ENCODE peak calls at places on chromosomes 7 and 10, in ten cellular contexts. G, Q, F, K, H, P, E, S, W and M are unnamed samples.

GRCh38 chr7:5266148-5267028 is 16.4 kb upstream of the SLC29A4 start:
- DNase-seq in Q (no peak), E (no peak), F (no peak), W (no peak), H (no peak), P (no peak), K (no peak), G (no peak), S (no peak), M (no peak)

GRCh38 chr10:103814626-103815370 is 40.6 kb downstream of the SH3PXD2A start:
- DNase-seq in F (peak), W (no peak), S (no peak), E (no peak), H (no peak), K (peak), G (no peak), Q (no peak), P (no peak), M (no peak)

GRCh38 chr10:114195079-114195478 is 15.9 kb downstream of the TDRD1 start:
- DNase-seq in P (no peak), H (no peak), G (no peak), Q (no peak), K (peak), E (no peak), F (no peak), S (no peak), W (no peak), M (no peak)

GRCh38 chr7:23474829-23475578 is 4.7 kb upstream of the IGF2BP3 start:
- DNase-seq in H (no peak), S (no peak), E (no peak), F (no peak), P (no peak), K (no peak), G (no peak), Q (no peak), W (no peak), M (no peak)

GRCh38 chr7:112132123-112132694 is 74.0 kb downstream of the DOCK4 start:
- DNase-seq in G (no peak), S (no peak), K (no peak), W (no peak), Q (no peak), P (no peak), F (no peak), H (no peak), E (no peak), M (no peak)

GRCh38 chr7:50359995-50360925 is 55.7 kb downstream of the IKZF1 start:
- DNase-seq in G (no peak), E (no peak), S (no peak), W (peak), F (no peak), H (no peak), K (peak), Q (no peak), P (no peak), M (no peak)

GRCh38 chr10:125661942-125662515 is 20.9 kb downstream of the TEX36 start:
- DNase-seq in F (peak), K (peak), G (peak), W (no peak), P (no peak), E (peak), S (no peak), H (no peak), Q (no peak), M (no peak)

GRCh38 chr7:143455494-143455893 is 12.2 kb downstream of the TAS2R60 start:
- DNase-seq in S (no peak), P (no peak), W (no peak), Q (no peak), G (no peak), H (no peak), F (no peak), K (no peak), E (no peak), M (no peak)

GRCh38 chr10:88038268-88038667 is 174.8 kb downstream of the PTEN start:
- DNase-seq in W (no peak), K (peak), Q (no peak), P (no peak), E (peak), S (no peak), G (peak), F (peak), H (no peak), M (no peak)

GRCh38 chr10:29878492-29878891 is 180.9 kb downstream of the JCAD start:
- DNase-seq in S (no peak), F (no peak), H (no peak), G (no peak), E (no peak), P (no peak), W (no peak), K (no peak), Q (no peak), M (no peak)

GRCh38 chr10:60778978-60779668 is 845 bp downstream of the CDK1 start:
- DNase-seq in F (no peak), S (no peak), H (no peak), E (no peak), W (no peak), K (no peak), G (no peak), Q (no peak), P (no peak), M (no peak)

GRCh38 chr7:30164567-30164966 is 29.8 kb downstream of the MTURN start:
- DNase-seq in S (no peak), F (peak), E (peak), K (peak), H (no peak), W (no peak), P (no peak), Q (no peak), G (peak), M (no peak)

GRCh38 chr10:34655286-34656170 is 159.6 kb downstream of the PARD3 start:
- DNase-seq in P (no peak), H (no peak), S (no peak), K (peak), F (peak), W (no peak), Q (peak), G (peak), E (peak), M (no peak)

GRCh38 chr10:114508376-114508775 is 104.1 kb upstream of the AFAP1L2 start:
- DNase-seq in W (no peak), F (no peak), G (no peak), E (no peak), S (no peak), Q (no peak), H (no peak), K (no peak), P (no peak), M (no peak)

GRCh38 chr7:34061175-34061574 is 155.8 kb downstream of the BMPER start:
- DNase-seq in P (no peak), H (no peak), E (no peak), K (peak), F (peak), G (peak), W (no peak), S (no peak), Q (no peak), M (peak)

GRCh38 chr7:56040691-56041090 is 10.6 kb downstream of the PSPH start:
- DNase-seq in W (no peak), H (no peak), S (no peak), Q (no peak), F (peak), K (no peak), P (no peak), E (no peak), G (no peak), M (no peak)

GRCh38 chr10:7351905-7352304 is 58.9 kb downstream of the SFMBT2 start:
- DNase-seq in Q (no peak), F (peak), G (no peak), E (no peak), H (no peak), W (no peak), P (no peak), S (no peak), K (no peak), M (no peak)

GRCh38 chr7:18552943-18553584 is 57.5 kb downstream of the HDAC9 start:
- DNase-seq in G (peak), S (no peak), W (no peak), H (no peak), Q (no peak), E (no peak), K (no peak), P (no peak), F (no peak), M (no peak)

GRCh38 chr10:31101123-31101522 is 69.5 kb upstream of the ZNF438 start:
- DNase-seq in H (no peak), W (no peak), P (no peak), G (peak), Q (no peak), E (peak), S (peak), F (peak), K (peak), M (no peak)

GRCh38 chr10:96789571-96790108 is 42.5 kb upstream of the LCOR start:
- DNase-seq in Q (no peak), K (peak), G (no peak), H (no peak), W (no peak), F (no peak), S (peak), E (no peak), P (no peak), M (no peak)

GRCh38 chr10:2914741-2915140 is 152.6 kb upstream of the PFKP start:
- DNase-seq in W (no peak), E (no peak), K (no peak), P (no peak), F (no peak), Q (no peak), G (no peak), H (no peak), S (no peak), M (no peak)

GRCh38 chr10:63133787-63134557 is 844 bp downstream of the NRBF2 start:
- DNase-seq in F (peak), H (no peak), G (no peak), K (peak), E (no peak), W (peak), S (no peak), P (no peak), Q (no peak), M (no peak)

GRCh38 chr10:71700735-71701368 is 18.7 kb downstream of the C10orf105 start:
- DNase-seq in G (no peak), F (no peak), S (no peak), K (no peak), Q (no peak), W (no peak), P (no peak), E (no peak), H (no peak), M (no peak)

GRCh38 chr10:17249820-17250219 is 21.8 kb downstream of the VIM start:
- DNase-seq in Q (no peak), K (no peak), W (no peak), E (no peak), F (peak), H (no peak), P (no peak), S (no peak), G (no peak), M (no peak)

GRCh38 chr10:127576751-127577161 is 27.6 kb downstream of the NPS start:
- DNase-seq in F (no peak), Q (no peak), G (no peak), S (no peak), P (no peak), H (no peak), W (no peak), E (no peak), K (no peak), M (no peak)

GRCh38 chr10:90846746-90847145 is 11.1 kb downstream of the HTR7 start:
- DNase-seq in P (no peak), F (peak), H (no peak), K (no peak), G (no peak), E (no peak), Q (no peak), W (no peak), S (no peak), M (no peak)

GRCh38 chr10:84312816-84313215 is 15.6 kb upstream of the CCSER2 start:
- DNase-seq in W (no peak), G (no peak), K (no peak), F (no peak), H (no peak), S (no peak), Q (no peak), P (no peak), E (no peak), M (no peak)

GRCh38 chr7:69739906-69740545 is 141.8 kb downstream of the AUTS2 start:
- DNase-seq in F (no peak), K (no peak), P (peak), W (no peak), E (no peak), Q (no peak), H (no peak), S (peak), G (no peak), M (no peak)

GRCh38 chr7:33639552-33640197 is 265.7 kb upstream of the BMPER start:
- DNase-seq in W (no peak), Q (no peak), G (no peak), P (no peak), S (no peak), K (peak), H (no peak), F (no peak), E (no peak), M (no peak)

GRCh38 chr10:4720463-4720862 is 105.5 kb upstream of the AKR1E2 start:
- DNase-seq in K (no peak), F (peak), G (no peak), H (no peak), P (no peak), Q (no peak), E (no peak), S (no peak), W (no peak), M (no peak)

GRCh38 chr10:124565565-124566221 is 104.1 kb downstream of the LHPP start:
- DNase-seq in E (no peak), H (peak), P (peak), W (no peak), G (no peak), F (no peak), Q (peak), K (no peak), S (no peak), M (no peak)

GRCh38 chr10:89269822-89270483 is 18.4 kb upstream of the LIPA start:
- DNase-seq in S (no peak), G (no peak), K (peak), F (no peak), H (no peak), E (no peak), Q (no peak), P (no peak), W (no peak), M (no peak)

GRCh38 chr7:80159802-80160201 is 25.2 kb downstream of the GNAI1 start:
- DNase-seq in W (no peak), S (no peak), G (no peak), H (no peak), Q (no peak), F (no peak), K (no peak), P (no peak), E (no peak), M (no peak)

GRCh38 chr10:96073722-96074121 is 30.3 kb downstream of the CCNJ start:
- DNase-seq in S (no peak), P (no peak), Q (no peak), W (no peak), H (no peak), E (no peak), K (peak), G (peak), F (peak), M (no peak)

GRCh38 chr7:136925556-136925955 is 57.1 kb downstream of the CHRM2 start:
- DNase-seq in G (peak), P (no peak), F (peak), H (no peak), E (no peak), K (peak), W (no peak), S (no peak), Q (no peak), M (no peak)

DNA sequence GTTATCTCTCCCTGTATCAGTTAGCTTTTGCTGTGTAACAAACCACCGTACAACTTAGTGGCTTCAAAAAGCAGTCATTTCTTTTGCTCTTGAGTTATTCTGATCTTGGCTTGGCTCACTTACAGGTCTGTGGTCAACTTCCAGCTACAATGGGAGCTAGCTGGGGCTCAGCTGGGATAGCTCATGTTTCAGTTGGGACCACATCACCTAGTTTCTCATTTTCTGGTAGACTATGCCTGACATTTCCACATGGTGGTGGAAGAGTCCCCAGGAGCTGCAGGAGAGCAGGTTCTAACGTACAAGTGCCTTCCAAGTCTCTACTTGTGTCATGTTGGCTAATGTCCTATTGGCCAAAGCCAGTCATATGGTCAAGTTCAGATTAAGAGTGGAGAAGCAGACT is 25.8 kb upstream of the PIP4K2A start:
- DNase-seq in E (peak), P (no peak), G (peak), K (no peak), Q (no peak), F (peak), S (no peak), W (no peak), H (no peak), M (no peak)
- TF ChIP-seq CTCF in E (no peak), P (no peak), G (peak), K (no peak), Q (no peak), F (no peak), S (no peak), W (no peak), H (no peak), M (no peak)

GRCh38 chr10:102674566-102674965 is 30.3 kb downstream of the TRIM8 start:
- DNase-seq in H (no peak), W (no peak), G (no peak), K (peak), Q (no peak), S (no peak), P (no peak), F (no peak), E (no peak), M (no peak)
- H3K4me3 ChIP-seq in H (peak), W (peak), G (no peak), K (peak), Q (peak), S (no peak), P (peak), F (no peak), E (no peak), M (no peak)

DNA sequence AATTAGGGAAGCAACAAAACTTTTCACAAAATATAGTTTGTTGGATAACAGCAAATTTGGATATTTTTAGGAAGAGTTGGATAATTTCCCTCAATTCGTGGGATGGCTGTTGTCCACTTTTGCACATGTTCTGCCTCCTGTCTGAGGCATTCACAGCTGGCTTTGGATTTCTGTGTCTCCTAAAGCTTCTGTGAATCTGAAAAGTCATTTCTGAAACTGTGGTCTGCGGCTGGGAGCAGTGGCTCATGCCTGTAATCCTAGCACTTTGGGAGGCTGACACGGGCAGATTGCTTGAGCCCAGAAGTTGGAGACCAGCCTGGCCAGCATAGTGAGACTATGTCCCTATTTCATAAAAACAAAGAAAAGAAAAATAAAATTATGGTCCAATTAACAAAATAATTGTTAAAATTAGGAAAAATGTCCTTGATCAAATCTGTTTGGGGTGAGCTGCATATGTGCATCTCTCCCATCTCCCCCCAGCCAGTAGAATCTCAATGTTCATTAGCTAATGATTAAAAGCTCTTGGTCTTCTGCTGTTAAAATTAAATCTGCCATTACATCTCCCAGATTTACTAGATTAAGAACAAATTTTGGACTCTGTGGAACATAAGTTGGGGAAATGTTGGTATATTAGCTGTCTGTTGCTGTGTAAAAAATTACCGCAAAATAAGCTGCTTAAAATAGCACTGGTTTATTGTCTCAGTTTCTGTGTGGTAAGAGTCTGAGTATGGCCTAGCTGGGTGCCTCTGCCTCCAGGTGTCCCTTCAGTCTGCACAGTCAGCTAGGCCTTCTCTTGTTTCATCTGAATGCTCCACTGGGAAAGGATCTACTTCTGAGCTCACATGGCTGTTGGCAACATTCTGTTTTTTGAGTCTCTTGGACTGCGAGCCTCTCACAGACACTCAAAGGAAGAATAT is 332.0 kb upstream of the FZD1 start:
- DNase-seq in H (no peak), E (no peak), W (no peak), S (peak), P (no peak), G (no peak), Q (no peak), K (no peak), F (no peak), M (no peak)
- TF ChIP-seq CTCF in H (no peak), E (no peak), W (no peak), S (peak), P (no peak), G (no peak), Q (no peak), K (no peak), F (no peak), M (no peak)

GRCh38 chr7:150745868-150746267 is 8.7 kb downstream of the GIMAP5 start:
- DNase-seq in K (no peak), S (no peak), F (no peak), H (no peak), G (no peak), E (no peak), W (no peak), Q (no peak), P (no peak), M (no peak)
- H3K4me3 ChIP-seq in K (no peak), S (no peak), F (no peak), H (no peak), G (no peak), E (no peak), W (no peak), Q (no peak), P (no peak), M (no peak)

DNA sequence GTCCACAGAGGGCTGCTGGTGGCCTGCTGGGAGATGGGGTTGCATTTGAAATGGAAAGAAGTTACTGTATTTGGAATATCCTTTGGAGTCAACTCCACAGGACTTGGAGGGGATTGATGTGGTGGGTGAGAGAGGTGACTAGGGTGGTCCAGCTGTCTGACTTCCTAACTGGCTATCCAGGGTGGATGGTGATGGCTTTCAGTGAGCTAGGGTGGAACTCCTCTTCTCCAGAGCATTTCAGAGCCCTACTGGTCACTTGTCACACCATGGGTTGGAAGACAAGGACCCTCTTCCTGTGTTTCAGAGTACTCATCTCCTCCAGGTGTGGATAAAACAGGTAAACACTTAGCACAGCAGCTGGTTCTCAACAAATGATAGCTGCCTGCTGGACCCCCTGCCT is 3.3 kb upstream of the ADAMTS14 start:
- DNase-seq in H (no peak), Q (no peak), G (no peak), W (no peak), E (no peak), S (no peak), K (no peak), P (no peak), F (no peak), M (no peak)
- TF ChIP-seq CTCF in H (no peak), Q (no peak), G (no peak), W (no peak), E (no peak), S (no peak), K (no peak), P (no peak), F (no peak), M (no peak)

GRCh38 chr10:6171891-6172354 is 30.8 kb upstream of the PFKFB3 start:
- DNase-seq in G (peak), H (peak), K (peak), E (peak), S (peak), W (peak), Q (no peak), P (peak), F (peak), M (no peak)
- H3K4me3 ChIP-seq in G (no peak), H (peak), K (no peak), E (no peak), S (no peak), W (no peak), Q (no peak), P (peak), F (no peak), M (no peak)